ENCODE peak calls at places on chromosomes 11 and 22, in seven cellular contexts. One of them, this sample, is unnamed.

GRCh38 chr22:50439314-50440250 is 35.3 kb downstream of the SBF1 start:
- DNase-seq in head of caudate nucleus: peak
- DNase-seq in colonic mucosa: no peak
- DNase-seq in AG09319: no peak
- DNase-seq in activated naive CD4-positive, alpha-beta T cell treated with Interleukin-2 at 50 U/mL for 16 hours: no peak
- DNase-seq in PC-3: no peak
- DNase-seq in H7: no peak
- DNase-seq in this sample: no peak

GRCh38 chr11:66081505-66081904 is 11.4 kb downstream of the PACS1 start:
- DNase-seq in AG09319: no peak
- DNase-seq in PC-3: peak
- DNase-seq in H7: no peak
- DNase-seq in activated naive CD4-positive, alpha-beta T cell treated with Interleukin-2 at 50 U/mL for 16 hours: peak
- DNase-seq in head of caudate nucleus: peak
- DNase-seq in colonic mucosa: peak
- DNase-seq in this sample: peak

GRCh38 chr22:24247011-24247507 is 2.2 kb upstream of the GGT5 start:
- DNase-seq in H7: peak
- DNase-seq in head of caudate nucleus: no peak
- DNase-seq in PC-3: no peak
- DNase-seq in activated naive CD4-positive, alpha-beta T cell treated with Interleukin-2 at 50 U/mL for 16 hours: no peak
- DNase-seq in AG09319: no peak
- DNase-seq in colonic mucosa: no peak
- DNase-seq in this sample: no peak

GRCh38 chr22:49913446-49913845 is 4.8 kb downstream of the ALG12 start:
- DNase-seq in PC-3: no peak
- DNase-seq in activated naive CD4-positive, alpha-beta T cell treated with Interleukin-2 at 50 U/mL for 16 hours: no peak
- DNase-seq in H7: no peak
- DNase-seq in colonic mucosa: no peak
- DNase-seq in AG09319: no peak
- DNase-seq in head of caudate nucleus: no peak
- DNase-seq in this sample: no peak

GRCh38 chr11:132125855-132126841 is 755.7 kb downstream of the NTM start:
- DNase-seq in PC-3: peak
- DNase-seq in H7: peak
- DNase-seq in head of caudate nucleus: peak
- DNase-seq in activated naive CD4-positive, alpha-beta T cell treated with Interleukin-2 at 50 U/mL for 16 hours: no peak
- DNase-seq in AG09319: no peak
- DNase-seq in colonic mucosa: no peak
- DNase-seq in this sample: peak

GRCh38 chr11:40281055-40281580 is 1178.3 kb downstream of the LRRC4C start:
- DNase-seq in head of caudate nucleus: no peak
- DNase-seq in PC-3: no peak
- DNase-seq in activated naive CD4-positive, alpha-beta T cell treated with Interleukin-2 at 50 U/mL for 16 hours: no peak
- DNase-seq in H7: no peak
- DNase-seq in AG09319: no peak
- DNase-seq in colonic mucosa: no peak
- DNase-seq in this sample: no peak

GRCh38 chr22:33382427-33382826 is 324.2 kb upstream of the SYN3 start:
- DNase-seq in head of caudate nucleus: no peak
- DNase-seq in H7: no peak
- DNase-seq in AG09319: no peak
- DNase-seq in activated naive CD4-positive, alpha-beta T cell treated with Interleukin-2 at 50 U/mL for 16 hours: no peak
- DNase-seq in PC-3: no peak
- DNase-seq in colonic mucosa: no peak
- DNase-seq in this sample: no peak

GRCh38 chr11:3107608-3108182 is 50.5 kb upstream of the CARS1 start:
- DNase-seq in PC-3: no peak
- DNase-seq in head of caudate nucleus: peak
- DNase-seq in colonic mucosa: peak
- DNase-seq in H7: peak
- DNase-seq in AG09319: no peak
- DNase-seq in activated naive CD4-positive, alpha-beta T cell treated with Interleukin-2 at 50 U/mL for 16 hours: no peak
- DNase-seq in this sample: no peak

GRCh38 chr22:37287550-37287951 is 5.2 kb downstream of the CYTH4 start:
- DNase-seq in AG09319: no peak
- DNase-seq in activated naive CD4-positive, alpha-beta T cell treated with Interleukin-2 at 50 U/mL for 16 hours: no peak
- DNase-seq in PC-3: no peak
- DNase-seq in colonic mucosa: no peak
- DNase-seq in H7: peak
- DNase-seq in head of caudate nucleus: no peak
- DNase-seq in this sample: no peak

GRCh38 chr11:2526808-2527381 is 82.1 kb downstream of the KCNQ1 start:
- DNase-seq in AG09319: no peak
- DNase-seq in H7: peak
- DNase-seq in colonic mucosa: peak
- DNase-seq in PC-3: no peak
- DNase-seq in activated naive CD4-positive, alpha-beta T cell treated with Interleukin-2 at 50 U/mL for 16 hours: peak
- DNase-seq in head of caudate nucleus: peak
- DNase-seq in this sample: no peak

GRCh38 chr11:44684886-44685285 is 41.9 kb upstream of the TSPAN18 start:
- DNase-seq in H7: no peak
- DNase-seq in AG09319: no peak
- DNase-seq in head of caudate nucleus: no peak
- DNase-seq in colonic mucosa: no peak
- DNase-seq in activated naive CD4-positive, alpha-beta T cell treated with Interleukin-2 at 50 U/mL for 16 hours: no peak
- DNase-seq in PC-3: no peak
- DNase-seq in this sample: no peak

GRCh38 chr11:93773045-93773477 is 11.0 kb upstream of the MED17 start:
- DNase-seq in activated naive CD4-positive, alpha-beta T cell treated with Interleukin-2 at 50 U/mL for 16 hours: no peak
- DNase-seq in PC-3: no peak
- DNase-seq in colonic mucosa: no peak
- DNase-seq in AG09319: no peak
- DNase-seq in head of caudate nucleus: no peak
- DNase-seq in H7: peak
- DNase-seq in this sample: no peak

GRCh38 chr22:41780714-41781507 is 19.6 kb upstream of the CCDC134 start:
- DNase-seq in activated naive CD4-positive, alpha-beta T cell treated with Interleukin-2 at 50 U/mL for 16 hours: peak
- DNase-seq in head of caudate nucleus: peak
- DNase-seq in AG09319: no peak
- DNase-seq in H7: no peak
- DNase-seq in colonic mucosa: peak
- DNase-seq in PC-3: no peak
- DNase-seq in this sample: no peak

GRCh38 chr22:35150163-35151107 is 84.5 kb downstream of the ISX start:
- DNase-seq in PC-3: peak
- DNase-seq in colonic mucosa: peak
- DNase-seq in activated naive CD4-positive, alpha-beta T cell treated with Interleukin-2 at 50 U/mL for 16 hours: peak
- DNase-seq in AG09319: no peak
- DNase-seq in H7: peak
- DNase-seq in head of caudate nucleus: peak
- DNase-seq in this sample: peak

GRCh38 chr11:122207921-122208764 is 92.1 kb upstream of the BLID start:
- DNase-seq in head of caudate nucleus: no peak
- DNase-seq in colonic mucosa: no peak
- DNase-seq in activated naive CD4-positive, alpha-beta T cell treated with Interleukin-2 at 50 U/mL for 16 hours: no peak
- DNase-seq in PC-3: no peak
- DNase-seq in AG09319: peak
- DNase-seq in H7: no peak
- DNase-seq in this sample: no peak

GRCh38 chr22:49594078-49594477 is 233.6 kb downstream of the BRD1 start:
- DNase-seq in AG09319: no peak
- DNase-seq in colonic mucosa: no peak
- DNase-seq in activated naive CD4-positive, alpha-beta T cell treated with Interleukin-2 at 50 U/mL for 16 hours: no peak
- DNase-seq in H7: no peak
- DNase-seq in PC-3: no peak
- DNase-seq in head of caudate nucleus: no peak
- DNase-seq in this sample: no peak

GRCh38 chr22:23693979-23694680 is 3.3 kb downstream of the RGL4 start:
- DNase-seq in colonic mucosa: no peak
- DNase-seq in head of caudate nucleus: no peak
- DNase-seq in AG09319: no peak
- DNase-seq in H7: no peak
- DNase-seq in PC-3: no peak
- DNase-seq in activated naive CD4-positive, alpha-beta T cell treated with Interleukin-2 at 50 U/mL for 16 hours: no peak
- DNase-seq in this sample: no peak

GRCh38 chr11:121318848-121319834 is 26.6 kb downstream of the SC5D start:
- DNase-seq in activated naive CD4-positive, alpha-beta T cell treated with Interleukin-2 at 50 U/mL for 16 hours: peak
- DNase-seq in colonic mucosa: no peak
- DNase-seq in head of caudate nucleus: peak
- DNase-seq in PC-3: peak
- DNase-seq in AG09319: no peak
- DNase-seq in H7: peak
- DNase-seq in this sample: no peak

GRCh38 chr11:87878373-87878779 is 296.9 kb downstream of the RAB38 start:
- DNase-seq in PC-3: peak
- DNase-seq in colonic mucosa: peak
- DNase-seq in AG09319: peak
- DNase-seq in head of caudate nucleus: peak
- DNase-seq in activated naive CD4-positive, alpha-beta T cell treated with Interleukin-2 at 50 U/mL for 16 hours: no peak
- DNase-seq in H7: no peak
- DNase-seq in this sample: peak

GRCh38 chr11:93197383-93198220 is at the start of gene SLC36A4:
- DNase-seq in PC-3: peak
- DNase-seq in head of caudate nucleus: peak
- DNase-seq in colonic mucosa: peak
- DNase-seq in activated naive CD4-positive, alpha-beta T cell treated with Interleukin-2 at 50 U/mL for 16 hours: peak
- DNase-seq in H7: peak
- DNase-seq in AG09319: peak
- DNase-seq in this sample: peak

GRCh38 chr11:20156280-20156875 is 3.9 kb downstream of the DBX1 start:
- DNase-seq in head of caudate nucleus: no peak
- DNase-seq in colonic mucosa: peak
- DNase-seq in H7: peak
- DNase-seq in PC-3: no peak
- DNase-seq in AG09319: no peak
- DNase-seq in activated naive CD4-positive, alpha-beta T cell treated with Interleukin-2 at 50 U/mL for 16 hours: peak
- DNase-seq in this sample: peak

GRCh38 chr11:49533204-49533603 is 324.8 kb upstream of the FOLH1 start:
- DNase-seq in head of caudate nucleus: no peak
- DNase-seq in PC-3: no peak
- DNase-seq in AG09319: no peak
- DNase-seq in H7: no peak
- DNase-seq in activated naive CD4-positive, alpha-beta T cell treated with Interleukin-2 at 50 U/mL for 16 hours: no peak
- DNase-seq in colonic mucosa: no peak
- DNase-seq in this sample: no peak

GRCh38 chr22:35887296-35887875 is 141.2 kb downstream of the RBFOX2 start:
- DNase-seq in activated naive CD4-positive, alpha-beta T cell treated with Interleukin-2 at 50 U/mL for 16 hours: no peak
- DNase-seq in H7: no peak
- DNase-seq in head of caudate nucleus: no peak
- DNase-seq in AG09319: no peak
- DNase-seq in colonic mucosa: no peak
- DNase-seq in PC-3: peak
- DNase-seq in this sample: no peak

GRCh38 chr11:1035577-1036283 is 788 bp downstream of the MUC6 start:
- DNase-seq in H7: no peak
- DNase-seq in AG09319: no peak
- DNase-seq in activated naive CD4-positive, alpha-beta T cell treated with Interleukin-2 at 50 U/mL for 16 hours: no peak
- DNase-seq in head of caudate nucleus: no peak
- DNase-seq in colonic mucosa: no peak
- DNase-seq in PC-3: no peak
- DNase-seq in this sample: no peak

GRCh38 chr11:65204646-65205601 is 23.2 kb downstream of the CAPN1 start:
- DNase-seq in activated naive CD4-positive, alpha-beta T cell treated with Interleukin-2 at 50 U/mL for 16 hours: peak
- DNase-seq in colonic mucosa: no peak
- DNase-seq in AG09319: no peak
- DNase-seq in head of caudate nucleus: peak
- DNase-seq in H7: peak
- DNase-seq in PC-3: peak
- DNase-seq in this sample: peak

GRCh38 chr11:123188508-123189165 is 6.4 kb downstream of the CLMP start:
- DNase-seq in PC-3: peak
- DNase-seq in AG09319: no peak
- DNase-seq in head of caudate nucleus: peak
- DNase-seq in H7: peak
- DNase-seq in activated naive CD4-positive, alpha-beta T cell treated with Interleukin-2 at 50 U/mL for 16 hours: no peak
- DNase-seq in colonic mucosa: no peak
- DNase-seq in this sample: no peak

GRCh38 chr11:101096036-101096704 is 33.4 kb downstream of the PGR start:
- DNase-seq in H7: no peak
- DNase-seq in colonic mucosa: no peak
- DNase-seq in AG09319: no peak
- DNase-seq in head of caudate nucleus: no peak
- DNase-seq in activated naive CD4-positive, alpha-beta T cell treated with Interleukin-2 at 50 U/mL for 16 hours: no peak
- DNase-seq in PC-3: peak
- DNase-seq in this sample: no peak

GRCh38 chr22:44185237-44186120 is 4.8 kb downstream of the PARVG start:
- DNase-seq in H7: no peak
- DNase-seq in head of caudate nucleus: no peak
- DNase-seq in colonic mucosa: no peak
- DNase-seq in PC-3: no peak
- DNase-seq in activated naive CD4-positive, alpha-beta T cell treated with Interleukin-2 at 50 U/mL for 16 hours: no peak
- DNase-seq in AG09319: no peak
- DNase-seq in this sample: no peak

GRCh38 chr11:87778341-87778740 is 396.9 kb downstream of the RAB38 start:
- DNase-seq in H7: no peak
- DNase-seq in colonic mucosa: no peak
- DNase-seq in AG09319: no peak
- DNase-seq in activated naive CD4-positive, alpha-beta T cell treated with Interleukin-2 at 50 U/mL for 16 hours: no peak
- DNase-seq in PC-3: peak
- DNase-seq in head of caudate nucleus: peak
- DNase-seq in this sample: no peak

GRCh38 chr11:126355324-126355925 is at the start of gene ST3GAL4:
- DNase-seq in AG09319: no peak
- DNase-seq in PC-3: peak
- DNase-seq in activated naive CD4-positive, alpha-beta T cell treated with Interleukin-2 at 50 U/mL for 16 hours: peak
- DNase-seq in H7: peak
- DNase-seq in head of caudate nucleus: peak
- DNase-seq in colonic mucosa: peak
- DNase-seq in this sample: peak